ENCODE peak calls at places on chromosome 1, in six cellular contexts. B, Q, M, W, T and X are unnamed samples.

GRCh38 chr1:161330346-161330745 is 16.2 kb downstream of the SDHC start:
- DNase-seq in B (no peak), Q (no peak), M (no peak), W (no peak), T (no peak), X (no peak)

GRCh38 chr1:44389437-44389836 is 15.6 kb upstream of the RNF220 start:
- DNase-seq in B (no peak), Q (no peak), M (no peak), W (no peak), T (no peak), X (no peak)

GRCh38 chr1:32071758-32072621 is 749 bp upstream of the TMEM39B start:
- DNase-seq in B (peak; percentile 73), Q (no peak), M (no peak), W (peak; percentile 37), T (peak; percentile 69), X (no peak)

GRCh38 chr1:44062656-44063055 is 31.4 kb upstream of the SLC6A9 start:
- DNase-seq in B (no peak), Q (no peak), M (no peak), W (no peak), T (no peak), X (no peak)

GRCh38 chr1:59692591-59692990 is 122.2 kb upstream of the HOOK1 start:
- DNase-seq in B (peak; percentile 90), Q (no peak), M (no peak), W (no peak), T (no peak), X (peak; percentile 83)

GRCh38 chr1:160884579-160884978 is 401 bp downstream of the ITLN1 start:
- DNase-seq in B (no peak), Q (no peak), M (no peak), W (no peak), T (no peak), X (no peak)

GRCh38 chr1:84598418-84598817 is 24.2 kb upstream of the CTBS start:
- DNase-seq in B (no peak), Q (no peak), M (no peak), W (no peak), T (no peak), X (no peak)

GRCh38 chr1:32681501-32681900 is 21.1 kb downstream of the SYNC start:
- DNase-seq in B (no peak), Q (no peak), M (no peak), W (no peak), T (no peak), X (no peak)

GRCh38 chr1:31861346-31861745 is 45.5 kb upstream of the SPOCD1 start:
- DNase-seq in B (no peak), Q (no peak), M (no peak), W (no peak), T (no peak), X (no peak)

GRCh38 chr1:161730050-161730564 is 8.8 kb downstream of the FCRLB start:
- DNase-seq in B (no peak), Q (no peak), M (peak; percentile 39), W (no peak), T (peak; percentile 56), X (no peak)

GRCh38 chr1:19081218-19081893 is 124.9 kb upstream of the IFFO2 start:
- DNase-seq in B (no peak), Q (no peak), M (no peak), W (no peak), T (no peak), X (no peak)

GRCh38 chr1:27044613-27045091 is 32.0 kb upstream of the TENT5B start:
- DNase-seq in B (peak; percentile 76), Q (peak; percentile 93), M (peak; percentile 94), W (no peak), T (peak; percentile 94), X (peak; percentile 27)

GRCh38 chr1:32311709-32312393 is 20.0 kb downstream of the HDAC1 start:
- DNase-seq in B (no peak), Q (no peak), M (no peak), W (no peak), T (no peak), X (no peak)

GRCh38 chr1:192609110-192610079 is 26.6 kb upstream of the RGS13 start:
- DNase-seq in B (no peak), Q (no peak), M (peak; percentile 59), W (no peak), T (peak; percentile 84), X (peak; percentile 53)

GRCh38 chr1:116580446-116581322 is 9.9 kb upstream of the CD58 start:
- DNase-seq in B (peak; percentile 40), Q (no peak), M (no peak), W (no peak), T (no peak), X (no peak)

GRCh38 chr1:222546548-222547259 is 1.2 kb downstream of the HHIPL2 start:
- DNase-seq in B (no peak), Q (no peak), M (no peak), W (peak; percentile 58), T (no peak), X (peak; percentile 74)

GRCh38 chr1:175376194-175376593 is 183.6 kb upstream of the KIAA0040 start:
- DNase-seq in B (peak; percentile 43), Q (no peak), M (no peak), W (no peak), T (peak; percentile 16), X (no peak)

GRCh38 chr1:117820694-117821381 is 108.6 kb downstream of the GDAP2 start:
- DNase-seq in B (no peak), Q (no peak), M (no peak), W (no peak), T (no peak), X (no peak)

GRCh38 chr1:170309389-170310013 is 163.7 kb downstream of the NTMT2 start:
- DNase-seq in B (no peak), Q (no peak), M (no peak), W (peak; percentile 31), T (no peak), X (no peak)

GRCh38 chr1:70360321-70360720 is 5.8 kb upstream of the ANKRD13C start:
- DNase-seq in B (no peak), Q (no peak), M (no peak), W (no peak), T (no peak), X (no peak)

GRCh38 chr1:207841318-207841717 is 69.6 kb downstream of the CD34 start:
- DNase-seq in B (no peak), Q (no peak), M (no peak), W (no peak), T (no peak), X (no peak)

GRCh38 chr1:180262628-180263488 is 32.8 kb downstream of the LHX4 start:
- DNase-seq in B (no peak), Q (no peak), M (no peak), W (no peak), T (no peak), X (no peak)

GRCh38 chr1:38700077-38700470 is 159.5 kb downstream of the RRAGC start:
- DNase-seq in B (no peak), Q (no peak), M (no peak), W (no peak), T (no peak), X (no peak)

GRCh38 chr1:41613646-41614592 is 129.4 kb upstream of the EDN2 start:
- DNase-seq in B (no peak), Q (no peak), M (no peak), W (no peak), T (no peak), X (no peak)

GRCh38 chr1:201608635-201609395 is 69.9 kb downstream of the NAV1 start:
- DNase-seq in B (peak; percentile 12), Q (no peak), M (no peak), W (no peak), T (no peak), X (peak; percentile 53)

GRCh38 chr1:230132758-230133157 is 65.7 kb downstream of the GALNT2 start:
- DNase-seq in B (no peak), Q (no peak), M (no peak), W (no peak), T (no peak), X (no peak)

GRCh38 chr1:46545784-46546183 is 5.7 kb downstream of the KNCN start:
- DNase-seq in B (no peak), Q (no peak), M (no peak), W (no peak), T (no peak), X (no peak)

GRCh38 chr1:162856260-162856659 is 4.7 kb downstream of the CCDC190 start:
- DNase-seq in B (no peak), Q (no peak), M (no peak), W (peak; percentile 97), T (no peak), X (no peak)

GRCh38 chr1:161201828-161202712 is at the start of gene NDUFS2:
- DNase-seq in B (peak; percentile 99), Q (peak; percentile 78), M (peak; percentile 93), W (peak; percentile 97), T (peak; percentile 99), X (peak; percentile 98)

GRCh38 chr1:26826261-26827201 is at the start of gene ZDHHC18:
- DNase-seq in B (peak; percentile 54), Q (peak; percentile 58), M (peak; percentile 81), W (no peak), T (peak; percentile 69), X (peak; percentile 7)

GRCh38 chr1:55474168-55474786 is 259.1 kb upstream of the USP24 start:
- DNase-seq in B (no peak), Q (no peak), M (no peak), W (no peak), T (no peak), X (peak; percentile 61)

GRCh38 chr1:62841587-62842169 is 57.7 kb downstream of the ATG4C start:
- DNase-seq in B (peak; percentile 70), Q (no peak), M (peak; percentile 11), W (peak; percentile 10), T (peak; percentile 12), X (peak; percentile 27)